ENCODE peak calls at places on chromosome 19, in eight cellular contexts. One of them, this sample, is unnamed.

GRCh38 chr19:13103961-13104847 is 1.5 kb upstream of the LYL1 start:
- DNase-seq in thoracic aorta: no peak
- DNase-seq in lung: peak
- DNase-seq in activated CD4-positive, alpha-beta T cell treated with anti-CD3 and anti-CD28 coated beads for 24 hours: peak
- DNase-seq in A549: peak
- DNase-seq in endothelial cell: peak
- DNase-seq in NCI-H82: peak
- DNase-seq in omental fat pad: no peak
- DNase-seq in this sample: peak

GRCh38 chr19:48418317-48419064 is 25.0 kb downstream of the GRIN2D start:
- DNase-seq in thoracic aorta: no peak
- DNase-seq in lung: no peak
- DNase-seq in activated CD4-positive, alpha-beta T cell treated with anti-CD3 and anti-CD28 coated beads for 24 hours: no peak
- DNase-seq in A549: no peak
- DNase-seq in endothelial cell: no peak
- DNase-seq in NCI-H82: no peak
- DNase-seq in omental fat pad: no peak
- DNase-seq in this sample: peak

GRCh38 chr19:18657590-18658365 is 20.9 kb downstream of the KLHL26 start:
- DNase-seq in thoracic aorta: peak
- DNase-seq in lung: no peak
- DNase-seq in activated CD4-positive, alpha-beta T cell treated with anti-CD3 and anti-CD28 coated beads for 24 hours: no peak
- DNase-seq in A549: no peak
- DNase-seq in endothelial cell: no peak
- DNase-seq in NCI-H82: peak
- DNase-seq in omental fat pad: no peak
- DNase-seq in this sample: no peak

GRCh38 chr19:14090509-14091085 is at the start of gene SAMD1:
- DNase-seq in thoracic aorta: peak
- DNase-seq in lung: peak
- DNase-seq in activated CD4-positive, alpha-beta T cell treated with anti-CD3 and anti-CD28 coated beads for 24 hours: peak
- DNase-seq in A549: peak
- DNase-seq in endothelial cell: peak
- DNase-seq in NCI-H82: peak
- DNase-seq in omental fat pad: peak
- DNase-seq in this sample: no peak

GRCh38 chr19:23769691-23770468 is 11.2 kb upstream of the ZNF681 start:
- DNase-seq in thoracic aorta: no peak
- DNase-seq in lung: no peak
- DNase-seq in activated CD4-positive, alpha-beta T cell treated with anti-CD3 and anti-CD28 coated beads for 24 hours: no peak
- DNase-seq in A549: no peak
- DNase-seq in endothelial cell: no peak
- DNase-seq in NCI-H82: no peak
- DNase-seq in omental fat pad: no peak
- DNase-seq in this sample: no peak

GRCh38 chr19:41323430-41324125 is 13.6 kb downstream of the CCDC97 start:
- DNase-seq in thoracic aorta: peak
- DNase-seq in lung: no peak
- DNase-seq in activated CD4-positive, alpha-beta T cell treated with anti-CD3 and anti-CD28 coated beads for 24 hours: no peak
- DNase-seq in A549: peak
- DNase-seq in endothelial cell: no peak
- DNase-seq in NCI-H82: no peak
- DNase-seq in omental fat pad: no peak
- DNase-seq in this sample: no peak

GRCh38 chr19:48608798-48609263 is 2.3 kb downstream of the SPACA4 start:
- DNase-seq in thoracic aorta: no peak
- DNase-seq in lung: no peak
- DNase-seq in activated CD4-positive, alpha-beta T cell treated with anti-CD3 and anti-CD28 coated beads for 24 hours: no peak
- DNase-seq in A549: peak
- DNase-seq in endothelial cell: peak
- DNase-seq in NCI-H82: peak
- DNase-seq in omental fat pad: no peak
- DNase-seq in this sample: no peak

GRCh38 chr19:48991823-48992570 is 1.1 kb downstream of the GYS1 start:
- DNase-seq in thoracic aorta: peak
- DNase-seq in lung: peak
- DNase-seq in activated CD4-positive, alpha-beta T cell treated with anti-CD3 and anti-CD28 coated beads for 24 hours: no peak
- DNase-seq in A549: peak
- DNase-seq in endothelial cell: no peak
- DNase-seq in NCI-H82: peak
- DNase-seq in omental fat pad: peak
- DNase-seq in this sample: no peak

GRCh38 chr19:13597625-13598024 is 91.3 kb upstream of the CACNA1A start:
- DNase-seq in thoracic aorta: no peak
- DNase-seq in lung: peak
- DNase-seq in activated CD4-positive, alpha-beta T cell treated with anti-CD3 and anti-CD28 coated beads for 24 hours: peak
- DNase-seq in A549: peak
- DNase-seq in endothelial cell: peak
- DNase-seq in NCI-H82: peak
- DNase-seq in omental fat pad: no peak
- DNase-seq in this sample: peak

GRCh38 chr19:35437152-35437951 is 10.7 kb upstream of the FFAR2 start:
- DNase-seq in thoracic aorta: no peak
- DNase-seq in lung: no peak
- DNase-seq in activated CD4-positive, alpha-beta T cell treated with anti-CD3 and anti-CD28 coated beads for 24 hours: no peak
- DNase-seq in A549: no peak
- DNase-seq in endothelial cell: no peak
- DNase-seq in NCI-H82: no peak
- DNase-seq in omental fat pad: no peak
- DNase-seq in this sample: no peak

GRCh38 chr19:1612114-1613086 is 7.1 kb upstream of the UQCR11 start:
- DNase-seq in thoracic aorta: no peak
- DNase-seq in lung: no peak
- DNase-seq in activated CD4-positive, alpha-beta T cell treated with anti-CD3 and anti-CD28 coated beads for 24 hours: no peak
- DNase-seq in A549: no peak
- DNase-seq in endothelial cell: no peak
- DNase-seq in NCI-H82: no peak
- DNase-seq in omental fat pad: no peak
- DNase-seq in this sample: no peak

GRCh38 chr19:15810335-15810734 is 5.1 kb downstream of the OR10H1 start:
- DNase-seq in thoracic aorta: no peak
- DNase-seq in lung: no peak
- DNase-seq in activated CD4-positive, alpha-beta T cell treated with anti-CD3 and anti-CD28 coated beads for 24 hours: no peak
- DNase-seq in A549: no peak
- DNase-seq in endothelial cell: no peak
- DNase-seq in NCI-H82: no peak
- DNase-seq in omental fat pad: no peak
- DNase-seq in this sample: no peak

GRCh38 chr19:16514383-16515019 is 18.3 kb downstream of the C19orf44 start:
- DNase-seq in thoracic aorta: no peak
- DNase-seq in lung: no peak
- DNase-seq in activated CD4-positive, alpha-beta T cell treated with anti-CD3 and anti-CD28 coated beads for 24 hours: no peak
- DNase-seq in A549: no peak
- DNase-seq in endothelial cell: no peak
- DNase-seq in NCI-H82: no peak
- DNase-seq in omental fat pad: no peak
- DNase-seq in this sample: no peak

GRCh38 chr19:47190167-47190727 is 40.8 kb downstream of the BBC3 start:
- DNase-seq in thoracic aorta: peak
- DNase-seq in lung: peak
- DNase-seq in activated CD4-positive, alpha-beta T cell treated with anti-CD3 and anti-CD28 coated beads for 24 hours: peak
- DNase-seq in A549: peak
- DNase-seq in endothelial cell: no peak
- DNase-seq in NCI-H82: no peak
- DNase-seq in omental fat pad: no peak
- DNase-seq in this sample: peak

GRCh38 chr19:30355586-30355985 is 16.6 kb upstream of the ZNF536 start:
- DNase-seq in thoracic aorta: no peak
- DNase-seq in lung: no peak
- DNase-seq in activated CD4-positive, alpha-beta T cell treated with anti-CD3 and anti-CD28 coated beads for 24 hours: no peak
- DNase-seq in A549: no peak
- DNase-seq in endothelial cell: no peak
- DNase-seq in NCI-H82: no peak
- DNase-seq in omental fat pad: no peak
- DNase-seq in this sample: no peak

GRCh38 chr19:6794817-6795431 is 22.4 kb downstream of the VAV1 start:
- DNase-seq in thoracic aorta: no peak
- DNase-seq in lung: no peak
- DNase-seq in activated CD4-positive, alpha-beta T cell treated with anti-CD3 and anti-CD28 coated beads for 24 hours: no peak
- DNase-seq in A549: no peak
- DNase-seq in endothelial cell: no peak
- DNase-seq in NCI-H82: no peak
- DNase-seq in omental fat pad: no peak
- DNase-seq in this sample: no peak

GRCh38 chr19:50359432-50359818 is 6.0 kb downstream of the NAPSA start:
- DNase-seq in thoracic aorta: no peak
- DNase-seq in lung: no peak
- DNase-seq in activated CD4-positive, alpha-beta T cell treated with anti-CD3 and anti-CD28 coated beads for 24 hours: no peak
- DNase-seq in A549: no peak
- DNase-seq in endothelial cell: no peak
- DNase-seq in NCI-H82: no peak
- DNase-seq in omental fat pad: no peak
- DNase-seq in this sample: no peak

GRCh38 chr19:28898279-28898678 is 314.7 kb downstream of the UQCRFS1 start:
- DNase-seq in thoracic aorta: no peak
- DNase-seq in lung: no peak
- DNase-seq in activated CD4-positive, alpha-beta T cell treated with anti-CD3 and anti-CD28 coated beads for 24 hours: no peak
- DNase-seq in A549: no peak
- DNase-seq in endothelial cell: no peak
- DNase-seq in NCI-H82: no peak
- DNase-seq in omental fat pad: no peak
- DNase-seq in this sample: no peak

GRCh38 chr19:3369337-3370213 is 3.2 kb downstream of the NFIC start:
- DNase-seq in thoracic aorta: no peak
- DNase-seq in lung: no peak
- DNase-seq in activated CD4-positive, alpha-beta T cell treated with anti-CD3 and anti-CD28 coated beads for 24 hours: no peak
- DNase-seq in A549: no peak
- DNase-seq in endothelial cell: no peak
- DNase-seq in NCI-H82: no peak
- DNase-seq in omental fat pad: no peak
- DNase-seq in this sample: no peak

GRCh38 chr19:5078666-5079409 is 109.9 kb downstream of the KDM4B start:
- DNase-seq in thoracic aorta: no peak
- DNase-seq in lung: no peak
- DNase-seq in activated CD4-positive, alpha-beta T cell treated with anti-CD3 and anti-CD28 coated beads for 24 hours: no peak
- DNase-seq in A549: no peak
- DNase-seq in endothelial cell: no peak
- DNase-seq in NCI-H82: peak
- DNase-seq in omental fat pad: no peak
- DNase-seq in this sample: no peak

GRCh38 chr19:13639342-13639929 is 124.9 kb upstream of the MRI1 start:
- DNase-seq in thoracic aorta: no peak
- DNase-seq in lung: no peak
- DNase-seq in activated CD4-positive, alpha-beta T cell treated with anti-CD3 and anti-CD28 coated beads for 24 hours: no peak
- DNase-seq in A549: no peak
- DNase-seq in endothelial cell: no peak
- DNase-seq in NCI-H82: no peak
- DNase-seq in omental fat pad: no peak
- DNase-seq in this sample: no peak

GRCh38 chr19:7145494-7145893 is 76.0 kb downstream of the ZNF557 start:
- DNase-seq in thoracic aorta: no peak
- DNase-seq in lung: no peak
- DNase-seq in activated CD4-positive, alpha-beta T cell treated with anti-CD3 and anti-CD28 coated beads for 24 hours: no peak
- DNase-seq in A549: no peak
- DNase-seq in endothelial cell: no peak
- DNase-seq in NCI-H82: no peak
- DNase-seq in omental fat pad: no peak
- DNase-seq in this sample: no peak

GRCh38 chr19:42286349-42287016 is 15.4 kb upstream of the PRR19 start:
- DNase-seq in thoracic aorta: no peak
- DNase-seq in lung: no peak
- DNase-seq in activated CD4-positive, alpha-beta T cell treated with anti-CD3 and anti-CD28 coated beads for 24 hours: no peak
- DNase-seq in A549: no peak
- DNase-seq in endothelial cell: no peak
- DNase-seq in NCI-H82: no peak
- DNase-seq in omental fat pad: no peak
- DNase-seq in this sample: no peak

GRCh38 chr19:18470153-18470552 is 32.2 kb upstream of the ISYNA1 start:
- DNase-seq in thoracic aorta: no peak
- DNase-seq in lung: no peak
- DNase-seq in activated CD4-positive, alpha-beta T cell treated with anti-CD3 and anti-CD28 coated beads for 24 hours: no peak
- DNase-seq in A549: no peak
- DNase-seq in endothelial cell: peak
- DNase-seq in NCI-H82: peak
- DNase-seq in omental fat pad: no peak
- DNase-seq in this sample: no peak

GRCh38 chr19:12521996-12522395 is 29.3 kb downstream of the ZNF564 start:
- DNase-seq in thoracic aorta: no peak
- DNase-seq in lung: no peak
- DNase-seq in activated CD4-positive, alpha-beta T cell treated with anti-CD3 and anti-CD28 coated beads for 24 hours: no peak
- DNase-seq in A549: no peak
- DNase-seq in endothelial cell: no peak
- DNase-seq in NCI-H82: peak
- DNase-seq in omental fat pad: no peak
- DNase-seq in this sample: no peak

GRCh38 chr19:42433503-42434260 is 6.5 kb upstream of the LIPE start:
- DNase-seq in thoracic aorta: no peak
- DNase-seq in lung: peak
- DNase-seq in activated CD4-positive, alpha-beta T cell treated with anti-CD3 and anti-CD28 coated beads for 24 hours: peak
- DNase-seq in A549: peak
- DNase-seq in endothelial cell: peak
- DNase-seq in NCI-H82: peak
- DNase-seq in omental fat pad: no peak
- DNase-seq in this sample: peak

GRCh38 chr19:2309734-2310362 is 1.9 kb upstream of the LINGO3 start:
- DNase-seq in thoracic aorta: no peak
- DNase-seq in lung: no peak
- DNase-seq in activated CD4-positive, alpha-beta T cell treated with anti-CD3 and anti-CD28 coated beads for 24 hours: no peak
- DNase-seq in A549: no peak
- DNase-seq in endothelial cell: no peak
- DNase-seq in NCI-H82: no peak
- DNase-seq in omental fat pad: no peak
- DNase-seq in this sample: no peak

GRCh38 chr19:6663236-6664187 is 6.4 kb downstream of the TNFSF14 start:
- DNase-seq in thoracic aorta: no peak
- DNase-seq in lung: no peak
- DNase-seq in activated CD4-positive, alpha-beta T cell treated with anti-CD3 and anti-CD28 coated beads for 24 hours: no peak
- DNase-seq in A549: no peak
- DNase-seq in endothelial cell: no peak
- DNase-seq in NCI-H82: no peak
- DNase-seq in omental fat pad: no peak
- DNase-seq in this sample: peak

GRCh38 chr19:1082928-1083816 is 12.0 kb downstream of the POLR2E start:
- DNase-seq in thoracic aorta: no peak
- DNase-seq in lung: no peak
- DNase-seq in activated CD4-positive, alpha-beta T cell treated with anti-CD3 and anti-CD28 coated beads for 24 hours: no peak
- DNase-seq in A549: no peak
- DNase-seq in endothelial cell: no peak
- DNase-seq in NCI-H82: no peak
- DNase-seq in omental fat pad: no peak
- DNase-seq in this sample: no peak

GRCh38 chr19:11324079-11324661 is 15.3 kb downstream of the RAB3D start:
- DNase-seq in thoracic aorta: peak
- DNase-seq in lung: peak
- DNase-seq in activated CD4-positive, alpha-beta T cell treated with anti-CD3 and anti-CD28 coated beads for 24 hours: no peak
- DNase-seq in A549: no peak
- DNase-seq in endothelial cell: no peak
- DNase-seq in NCI-H82: no peak
- DNase-seq in omental fat pad: peak
- DNase-seq in this sample: peak

GRCh38 chr19:56271096-56271495 is 1.5 kb upstream of the EDDM13 start:
- DNase-seq in thoracic aorta: no peak
- DNase-seq in lung: no peak
- DNase-seq in activated CD4-positive, alpha-beta T cell treated with anti-CD3 and anti-CD28 coated beads for 24 hours: no peak
- DNase-seq in A549: no peak
- DNase-seq in endothelial cell: no peak
- DNase-seq in NCI-H82: no peak
- DNase-seq in omental fat pad: no peak
- DNase-seq in this sample: no peak

GRCh38 chr19:55289117-55289796 is 5.5 kb downstream of the BRSK1 start:
- DNase-seq in thoracic aorta: no peak
- DNase-seq in lung: no peak
- DNase-seq in activated CD4-positive, alpha-beta T cell treated with anti-CD3 and anti-CD28 coated beads for 24 hours: no peak
- DNase-seq in A549: no peak
- DNase-seq in endothelial cell: no peak
- DNase-seq in NCI-H82: peak
- DNase-seq in omental fat pad: no peak
- DNase-seq in this sample: no peak

GRCh38 chr19:10518444-10519361 is 1.5 kb upstream of the S1PR5 start:
- DNase-seq in thoracic aorta: no peak
- DNase-seq in lung: no peak
- DNase-seq in activated CD4-positive, alpha-beta T cell treated with anti-CD3 and anti-CD28 coated beads for 24 hours: no peak
- DNase-seq in A549: no peak
- DNase-seq in endothelial cell: no peak
- DNase-seq in NCI-H82: peak
- DNase-seq in omental fat pad: no peak
- DNase-seq in this sample: no peak

GRCh38 chr19:47028372-47028672 is 8.7 kb downstream of the NPAS1 start:
- DNase-seq in thoracic aorta: no peak
- DNase-seq in lung: no peak
- DNase-seq in activated CD4-positive, alpha-beta T cell treated with anti-CD3 and anti-CD28 coated beads for 24 hours: no peak
- DNase-seq in A549: no peak
- DNase-seq in endothelial cell: peak
- DNase-seq in NCI-H82: peak
- DNase-seq in omental fat pad: no peak
- DNase-seq in this sample: no peak